ENCODE peak calls at places on chromosomes 6 and 20, in four cellular contexts. L, N, W and A are unnamed samples.

GRCh38 chr6:45538636-45539035 is 160.9 kb upstream of the SUPT3H start:
- DNase-seq in W (no peak), L (no peak), N (no peak), A (no peak)

GRCh38 chr6:81614292-81614691 is 138.2 kb downstream of the TENT5A start:
- DNase-seq in W (no peak), N (no peak), L (no peak), A (no peak)

GRCh38 chr6:16205377-16206144 is 32.8 kb upstream of the GMPR start:
- DNase-seq in W (no peak), L (no peak), N (no peak), A (no peak)

GRCh38 chr6:118485601-118486550 is 62.2 kb upstream of the PLN start:
- DNase-seq in W (no peak), N (no peak), L (no peak), A (no peak)

GRCh38 chr6:159720708-159721107 is 6.6 kb upstream of the WTAP start:
- DNase-seq in N (no peak), L (peak), W (no peak), A (no peak)

GRCh38 chr6:169780571-169781091 is 29.2 kb downstream of the ERMARD start:
- DNase-seq in L (no peak), N (no peak), W (no peak), A (no peak)

GRCh38 chr6:40419377-40419776 is 167.8 kb downstream of the LRFN2 start:
- DNase-seq in L (no peak), W (no peak), N (no peak), A (no peak)

GRCh38 chr20:11432407-11432806 is 485.3 kb upstream of the BTBD3 start:
- DNase-seq in L (no peak), N (no peak), W (no peak), A (no peak)

GRCh38 chr6:32858194-32858593 is 4.2 kb downstream of the PSMB9 start:
- DNase-seq in W (no peak), L (no peak), N (no peak), A (no peak)

GRCh38 chr6:55578537-55579363 is at the start of gene HMGCLL1:
- DNase-seq in W (no peak), L (no peak), N (no peak), A (no peak)

GRCh38 chr6:21265264-21266044 is 328.1 kb upstream of the SOX4 start:
- DNase-seq in L (no peak), N (no peak), W (no peak), A (no peak)

GRCh38 chr20:20568604-20569205 is 143.7 kb downstream of the RALGAPA2 start:
- DNase-seq in N (peak), W (no peak), L (no peak), A (no peak)

GRCh38 chr6:166958926-166959861 is 2.8 kb upstream of the RNASET2 start:
- DNase-seq in L (no peak), N (no peak), W (peak), A (no peak)

GRCh38 chr20:330233-331149 is 5.1 kb downstream of the SOX12 start:
- DNase-seq in L (peak), N (no peak), W (peak), A (peak)

GRCh38 chr6:136137008-136137689 is 113.0 kb downstream of the MTFR2 start:
- DNase-seq in L (no peak), N (no peak), W (no peak), A (no peak)

GRCh38 chr6:29011276-29011734 is 6.2 kb upstream of the ZNF311 start:
- DNase-seq in L (peak), W (no peak), N (no peak), A (no peak)

GRCh38 chr20:11296951-11297350 is 620.7 kb upstream of the BTBD3 start:
- DNase-seq in N (no peak), W (no peak), L (no peak), A (no peak)

DNA sequence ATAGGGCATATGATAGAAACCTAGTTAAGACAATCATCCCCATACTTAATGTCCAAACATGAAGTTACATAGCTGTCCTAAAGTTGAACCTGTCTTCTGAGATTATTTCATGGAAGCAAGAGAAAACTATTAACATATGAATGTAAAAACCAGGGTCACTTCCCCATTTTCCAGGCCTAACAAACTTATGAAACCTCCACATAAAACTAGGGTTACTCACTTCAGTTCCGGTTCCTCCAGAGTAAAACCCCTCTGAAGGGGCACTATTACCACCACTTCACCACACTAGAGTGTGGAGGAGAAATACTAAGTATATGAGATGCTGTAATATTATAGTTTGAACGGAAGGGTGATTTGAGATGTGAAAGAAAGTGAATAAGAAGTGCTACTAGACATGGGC is 14.9 kb downstream of the PRKN start:
- DNase-seq in L (no peak), N (no peak), W (no peak), A (peak)
- H3K4me3 ChIP-seq in L (no peak), N (no peak), W (no peak), A (no peak)

DNA sequence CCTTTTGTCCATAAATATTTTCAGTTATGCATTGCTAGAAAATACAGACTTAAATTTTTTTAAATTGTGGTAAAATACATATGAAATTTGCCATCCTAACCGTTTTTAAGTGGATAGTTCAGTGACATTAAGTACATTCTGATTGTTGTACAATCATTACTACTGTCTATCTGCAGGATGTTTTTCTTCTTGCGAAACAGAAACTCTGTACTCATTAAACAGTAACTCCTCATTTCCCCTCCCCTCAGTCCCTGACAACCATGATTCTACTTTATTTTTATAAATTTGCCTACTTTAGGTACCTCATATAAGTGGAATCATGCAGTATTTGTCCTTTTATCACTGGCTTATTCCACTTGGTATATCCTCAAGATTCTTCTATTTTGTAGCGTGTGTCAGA is 21.3 kb downstream of the TAF11 start:
- DNase-seq in L (no peak), W (no peak), N (no peak), A (no peak)
- TF ChIP-seq POLR2AphosphoS5 in L (no peak), W (no peak), N (no peak), A (no peak)

GRCh38 chr6:3022765-3023662 is 23.3 kb downstream of the NQO2 start:
- DNase-seq in W (peak), L (no peak), N (no peak), A (peak)
- H3K4me3 ChIP-seq in W (peak), L (peak), N (peak), A (peak)

GRCh38 chr6:145213614-145214013 is 521.7 kb downstream of the EPM2A start:
- DNase-seq in N (no peak), L (no peak), W (no peak), A (no peak)
- TF ChIP-seq POLR2AphosphoS5 in N (no peak), L (no peak), W (no peak), A (no peak)